ENCODE peak calls at places on chromosomes 16 and 17, in five cellular contexts. U is non-pigmented ciliary epithelial cell, P is left lung, O is substantia nigra, V is stomach. A is an unnamed sample.

GRCh38 chr17:57104461-57105175 is 19.6 kb downstream of the AKAP1 start:
- DNase-seq in O (no peak), V (no peak), P (no peak), U (no peak), A (peak; percentile 53)

GRCh38 chr17:60577147-60577925 is 22.7 kb upstream of the PPM1D start:
- DNase-seq in O (no peak), V (no peak), P (no peak), U (no peak), A (peak; percentile 50)

GRCh38 chr17:74769856-74770497 is 6.2 kb downstream of the NAT9 start:
- DNase-seq in O (no peak), P (no peak), U (no peak), V (peak; percentile 79), A (no peak)

GRCh38 chr17:31158741-31159377 is 64.1 kb downstream of the NF1 start:
- DNase-seq in O (no peak), V (no peak), P (no peak), U (no peak), A (no peak)

GRCh38 chr17:43550754-43551153 is 4.6 kb upstream of the ETV4 start:
- DNase-seq in U (no peak), P (no peak), V (no peak), O (no peak), A (no peak)

GRCh38 chr16:86044241-86044671 is 145.3 kb downstream of the IRF8 start:
- DNase-seq in O (no peak), U (no peak), V (peak; percentile 31), P (no peak), A (peak; percentile 38)

GRCh38 chr16:77963185-77964044 is 58.9 kb upstream of the CLEC3A start:
- DNase-seq in U (no peak), P (no peak), V (no peak), O (no peak), A (peak; percentile 35)

GRCh38 chr17:77475012-77475976 is 334.5 kb downstream of the SEC14L1 start:
- DNase-seq in P (peak; percentile 71), V (no peak), O (no peak), U (peak; percentile 58), A (peak; percentile 90)

GRCh38 chr17:64732336-64733006 is 70.4 kb upstream of the SMURF2 start:
- DNase-seq in O (no peak), P (no peak), U (no peak), V (no peak), A (peak; percentile 99)

GRCh38 chr17:64982139-64982802 is 63.0 kb upstream of the LRRC37A3 start:
- DNase-seq in P (no peak), O (no peak), U (no peak), V (no peak), A (peak; percentile 33)

GRCh38 chr17:63918305-63918704 is 334 bp downstream of the GH1 start:
- DNase-seq in P (peak; percentile 36), V (no peak), U (no peak), O (no peak), A (no peak)

GRCh38 chr17:35244345-35245195 is 1.7 kb downstream of the SLFN5 start:
- DNase-seq in P (peak; percentile 90), O (no peak), U (peak; percentile 55), V (peak; percentile 66), A (peak; percentile 90)

GRCh38 chr17:59666235-59666634 is 41.0 kb downstream of the PTRH2 start:
- DNase-seq in U (no peak), O (no peak), P (no peak), V (no peak), A (peak; percentile 30)